ENCODE peak calls at places on chromosomes 4 and X, in eight cellular contexts. U is tibial nerve, P is A549, E is neural crest cell, D is neural progenitor cell, Y is fibroblast of lung, C is heart left ventricle, Z is fibroblast of pulmonary artery. L is an unnamed sample.

GRCh38 chr4:73707918-73708577 is 32.3 kb upstream of the CXCL8 start:
- DNase-seq in C (no peak), Y (peak; percentile 97), E (no peak), D (no peak), U (no peak), P (peak; percentile 34), Z (peak; percentile 93), L (no peak)

GRCh38 chrX:52865328-52865980 is 2.4 kb downstream of the XAGE3 start:
- DNase-seq in C (no peak), Z (no peak), E (no peak), P (no peak), Y (no peak), D (no peak), U (no peak), L (no peak)

GRCh38 chr4:99417125-99417524 is 18.0 kb downstream of the ADH7 start:
- DNase-seq in E (no peak), C (no peak), Z (no peak), U (no peak), P (no peak), Y (no peak), D (no peak), L (no peak)

GRCh38 chr4:171875291-171875690 is 62.1 kb downstream of the GALNTL6 start:
- DNase-seq in U (no peak), C (no peak), P (no peak), E (no peak), Z (no peak), Y (no peak), D (peak; percentile 2), L (no peak)

GRCh38 chrX:2325076-2325784 is 175.5 kb downstream of the DHRSX start:
- DNase-seq in Z (peak; percentile 59), C (peak; percentile 64), U (peak; percentile 38), Y (peak; percentile 96), D (no peak), P (no peak), E (no peak), L (no peak)

GRCh38 chr4:41178372-41179085 is 35.8 kb downstream of the APBB2 start:
- DNase-seq in Y (peak; percentile 96), E (no peak), C (no peak), P (no peak), Z (peak; percentile 94), D (no peak), U (no peak), L (no peak)

GRCh38 chr4:80142396-80143304 is 54.7 kb upstream of the PRDM8 start:
- DNase-seq in U (no peak), P (no peak), C (no peak), Z (peak; percentile 56), Y (no peak), D (no peak), E (no peak), L (no peak)

GRCh38 chr4:153271820-153272219 is 67.6 kb downstream of the TRIM2 start:
- DNase-seq in D (no peak), Z (no peak), U (no peak), P (no peak), E (no peak), Y (no peak), C (no peak), L (no peak)

GRCh38 chr4:75916091-75916661 is 13.9 kb upstream of the PPEF2 start:
- DNase-seq in Y (peak; percentile 57), D (peak; percentile 49), U (no peak), Z (peak; percentile 65), E (peak; percentile 40), P (peak; percentile 47), C (no peak), L (peak; percentile 28)

GRCh38 chr4:45063701-45064100 is 337.3 kb upstream of the GNPDA2 start:
- DNase-seq in U (no peak), C (no peak), Y (no peak), D (no peak), P (no peak), E (no peak), Z (no peak), L (no peak)

GRCh38 chr4:14196141-14196540 is 568.6 kb upstream of the BOD1L1 start:
- DNase-seq in Y (peak; percentile 65), P (no peak), Z (peak; percentile 84), U (no peak), E (peak; percentile 62), D (peak; percentile 74), C (peak; percentile 62), L (no peak)

GRCh38 chrX:148572332-148572731 is 71.9 kb downstream of the AFF2 start:
- DNase-seq in U (no peak), E (no peak), Z (peak; percentile 14), Y (no peak), P (no peak), C (no peak), D (no peak), L (no peak)

GRCh38 chrX:100647095-100647494 is 3.1 kb downstream of the SRPX2 start:
- DNase-seq in U (peak; percentile 16), Z (peak; percentile 59), P (no peak), C (peak; percentile 58), E (no peak), D (no peak), Y (peak; percentile 51), L (no peak)

GRCh38 chr4:53321151-53321987 is 44.5 kb downstream of the SCFD2 start:
- DNase-seq in C (no peak), P (no peak), D (no peak), Z (peak; percentile 83), Y (peak; percentile 89), U (no peak), E (no peak), L (no peak)

GRCh38 chrX:120566817-120567216 is 6.1 kb upstream of the CUL4B start:
- DNase-seq in Y (no peak), P (no peak), U (no peak), E (no peak), C (no peak), D (no peak), Z (no peak), L (no peak)

GRCh38 chr4:42397635-42398447 is 553 bp downstream of the SHISA3 start:
- DNase-seq in Z (peak; percentile 49), E (peak; percentile 19), D (peak; percentile 77), Y (peak; percentile 37), C (peak; percentile 62), U (no peak), P (no peak), L (peak; percentile 65)

GRCh38 chr4:73589887-73590801 is 30.1 kb downstream of the RASSF6 start:
- DNase-seq in Z (peak; percentile 27), E (no peak), P (no peak), Y (peak; percentile 47), C (no peak), D (no peak), U (no peak), L (no peak)

DNA sequence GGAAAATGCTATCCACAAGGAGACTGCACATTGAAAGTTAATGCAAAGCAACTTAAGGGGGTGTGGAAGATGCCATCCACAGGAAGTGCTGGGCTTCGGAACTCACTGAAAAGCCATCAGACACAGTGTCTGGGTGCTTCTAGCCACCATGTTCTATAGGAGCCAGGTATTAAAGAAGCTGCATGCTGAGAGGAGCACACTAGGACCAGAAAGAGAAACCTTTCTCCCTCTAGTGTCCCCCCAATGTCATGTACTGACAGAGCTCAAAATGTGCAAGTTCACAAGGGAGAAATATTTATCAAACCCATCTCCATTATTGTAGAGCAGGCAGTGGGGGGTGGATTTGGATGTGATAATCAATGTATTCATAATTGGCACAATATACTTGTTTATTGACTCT is 510.9 kb downstream of the GRID2 start:
- DNase-seq in Y (no peak), U (no peak), E (no peak), Z (no peak), D (no peak), C (no peak), P (no peak), L (no peak)
- TF ChIP-seq CTCF in Y (no peak), U (no peak), E (no peak), Z (no peak), D (no peak), C (no peak), P (no peak), L (no peak)

GRCh38 chrX:41333744-41333993 is 293 bp upstream of the DDX3X start:
- DNase-seq in P (peak; percentile 64), U (peak; percentile 28), E (peak; percentile 57), Y (peak; percentile 83), C (no peak), Z (peak; percentile 91), D (peak; percentile 90), L (peak; percentile 68)

GRCh38 chrX:41334866-41335589 is 1.1 kb downstream of the DDX3X start:
- DNase-seq in U (peak; percentile 15), Z (peak; percentile 64), C (peak; percentile 79), E (peak; percentile 8), P (peak; percentile 33), Y (peak; percentile 61), D (no peak), L (peak; percentile 54)

GRCh38 chrX:41335590-41336331 is 1.8 kb downstream of the DDX3X start:
- DNase-seq in Y (peak; percentile 68), E (no peak), D (no peak), C (no peak), Z (no peak), P (no peak), U (no peak), L (no peak)

GRCh38 chrX:41332988-41333743 is 796 bp upstream of the DDX3X start:
- DNase-seq in P (peak; percentile 89), U (peak; percentile 65), E (peak; percentile 67), D (peak; percentile 91), C (peak; percentile 90), Z (peak; percentile 85), Y (peak; percentile 85), L (peak; percentile 79)

DNA sequence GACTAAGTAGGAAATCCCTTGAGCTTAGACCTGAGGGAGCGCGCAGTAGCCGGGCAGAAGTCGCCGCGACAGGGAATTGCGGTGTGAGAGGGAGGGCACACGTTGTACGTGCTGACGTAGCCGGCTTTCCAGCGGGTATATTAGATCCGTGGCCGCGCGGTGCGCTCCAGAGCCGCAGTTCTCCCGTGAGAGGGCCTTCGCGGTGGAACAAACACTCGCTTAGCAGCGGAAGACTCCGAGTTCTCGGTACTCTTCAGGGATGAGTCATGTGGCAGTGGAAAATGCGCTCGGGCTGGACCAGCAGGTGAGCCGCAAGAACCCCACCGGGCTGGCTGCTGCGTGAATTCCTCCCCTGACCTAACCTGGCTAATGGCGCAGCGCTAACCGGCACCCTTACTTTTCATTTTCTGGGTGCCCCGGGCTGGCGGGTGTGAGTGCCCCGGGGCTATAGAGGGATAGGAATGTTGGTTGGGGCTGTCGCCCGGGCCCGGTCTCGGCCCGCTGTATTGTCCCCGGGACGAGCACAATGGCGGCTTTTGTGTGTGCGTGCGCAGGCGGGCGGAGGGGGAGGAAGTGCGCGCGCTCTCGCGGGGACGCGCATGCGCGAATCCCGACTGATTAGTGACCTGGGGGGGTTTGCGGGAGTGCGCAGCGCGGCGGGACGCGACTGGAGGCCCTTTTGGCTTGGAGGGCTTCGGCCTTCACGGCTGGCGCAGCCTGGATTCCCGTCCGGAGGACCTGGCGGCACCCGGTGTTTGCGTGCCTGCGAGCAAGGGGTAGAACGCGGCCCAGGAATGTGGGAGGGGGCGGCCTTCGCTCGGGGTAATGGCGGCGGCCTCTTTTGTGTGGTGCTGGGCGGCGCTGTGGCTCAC is at the start of gene DDX3X:
- DNase-seq in Y (peak; percentile 87), D (peak; percentile 88), C (peak; percentile 91), E (peak; percentile 69), U (peak; percentile 75), P (peak; percentile 58), Z (peak; percentile 90), L (peak; percentile 77)
- TF ChIP-seq CTCF in Y (peak; percentile 21), D (peak; percentile 19), C (peak; percentile 30), E (peak; percentile 13), U (peak; percentile 42), P (no peak), Z (peak; percentile 9), L (no peak)

GRCh38 chrX:114959729-114960128 is 57.7 kb downstream of the IL13RA2 start:
- DNase-seq in Z (peak; percentile 44), P (no peak), D (peak; percentile 9), Y (peak; percentile 8), E (no peak), U (no peak), C (no peak), L (no peak)
- TF ChIP-seq CTCF in Z (peak; percentile 43), P (no peak), D (peak; percentile 79), Y (peak; percentile 22), E (peak; percentile 77), U (peak; percentile 17), C (peak; percentile 44), L (no peak)

GRCh38 chr4:8342651-8343050 is 73.1 kb downstream of the HTRA3 start:
- DNase-seq in P (no peak), D (peak; percentile 62), Z (no peak), C (no peak), E (peak; percentile 15), U (no peak), Y (no peak), L (peak; percentile 59)
- TF ChIP-seq CTCF in P (no peak), D (peak; percentile 59), Z (no peak), C (no peak), E (no peak), U (no peak), Y (peak; percentile 25), L (no peak)

L was measured in glutamatergic neuron.